ENCODE peak calls at places on chromosomes 3 and 15, in four cellular contexts. I, L, O and T are unnamed samples.
A peak's percentile ranks its signal among the peaks of the same experiment; 100 is the strongest.

GRCh38 chr3:107790612-107791011 is 267.9 kb downstream of the BBX start:
- DNase-seq in I (no peak), O (no peak), L (no peak), T (no peak)

GRCh38 chr3:69121513-69121912 is 882 bp downstream of the LMOD3 start:
- DNase-seq in L (no peak), O (no peak), I (no peak), T (no peak)

GRCh38 chr3:128323206-128324081 is 143.2 kb downstream of the DNAJB8 start:
- DNase-seq in I (no peak), L (no peak), O (no peak), T (no peak)

GRCh38 chr3:168459229-168459784 is 363.6 kb upstream of the GOLIM4 start:
- DNase-seq in L (peak; percentile 46), O (no peak), I (no peak), T (no peak)

GRCh38 chr3:110973263-110973895 is 98.2 kb upstream of the NECTIN3 start:
- DNase-seq in O (no peak), I (no peak), L (no peak), T (no peak)

GRCh38 chr3:171347017-171347979 is 112.9 kb downstream of the TNIK start:
- DNase-seq in I (peak; percentile 23), O (no peak), L (peak; percentile 53), T (no peak)

GRCh38 chr3:122890077-122890484 is 95.2 kb downstream of the SLC49A4 start:
- DNase-seq in O (no peak), L (peak; percentile 42), I (no peak), T (no peak)

GRCh38 chr3:13229291-13229949 is 156.2 kb upstream of the IQSEC1 start:
- DNase-seq in L (peak; percentile 7), I (peak; percentile 74), O (peak; percentile 37), T (peak; percentile 71)

GRCh38 chr3:45180051-45180450 is 33.9 kb upstream of the CDCP1 start:
- DNase-seq in L (peak; percentile 80), I (no peak), O (no peak), T (no peak)

GRCh38 chr15:67076147-67076843 is 10.9 kb downstream of the SMAD3 start:
- DNase-seq in I (peak; percentile 77), O (no peak), L (peak; percentile 93), T (no peak)

GRCh38 chr15:85624241-85624855 is 170.4 kb downstream of the KLHL25 start:
- DNase-seq in L (no peak), O (no peak), I (no peak), T (no peak)

GRCh38 chr3:186466391-186466974 is 77.7 kb downstream of the CRYGS start:
- DNase-seq in O (no peak), L (no peak), I (no peak), T (no peak)

GRCh38 chr3:33074217-33075067 is 22.5 kb downstream of the GLB1 start:
- DNase-seq in O (peak; percentile 58), L (peak; percentile 72), I (peak; percentile 93), T (peak; percentile 79)

GRCh38 chr3:18153571-18154173 is 271.5 kb downstream of the SATB1 start:
- DNase-seq in O (no peak), L (peak; percentile 69), I (no peak), T (no peak)

GRCh38 chr15:78035861-78036476 is 41.5 kb downstream of the TBC1D2B start:
- DNase-seq in L (no peak), O (peak; percentile 85), I (peak; percentile 34), T (no peak)

GRCh38 chr15:44537728-44538240 is 837 bp downstream of the EIF3J start:
- DNase-seq in L (peak; percentile 43), I (peak; percentile 50), O (peak; percentile 49), T (peak; percentile 33)

GRCh38 chr3:106913111-106913698 is 464.0 kb upstream of the CCDC54 start:
- DNase-seq in I (no peak), L (peak; percentile 12), O (no peak), T (no peak)

GRCh38 chr15:44593042-44593736 is 56.2 kb downstream of the EIF3J start:
- DNase-seq in I (no peak), L (no peak), O (no peak), T (peak; percentile 15)

GRCh38 chr3:41224120-41224806 is 25.0 kb downstream of the CTNNB1 start:
- DNase-seq in L (peak; percentile 88), O (no peak), I (no peak), T (no peak)

GRCh38 chr3:51678186-51678585 is 7.1 kb downstream of the TEX264 start:
- DNase-seq in O (no peak), L (no peak), I (no peak), T (no peak)

GRCh38 chr3:193375614-193376013 is 2.9 kb downstream of the ATP13A5 start:
- DNase-seq in O (no peak), I (no peak), L (no peak), T (no peak)

GRCh38 chr3:47370887-47371697 is 9.7 kb upstream of the PTPN23 start:
- DNase-seq in L (no peak), I (peak; percentile 85), O (no peak), T (peak; percentile 81)
- TF ChIP-seq SMC3 in L (peak; percentile 22), I (peak; percentile 72), O (peak; percentile 4), T (no peak)

GRCh38 chr15:51503003-51503402 is 119.6 kb downstream of the DMXL2 start:
- DNase-seq in L (no peak), I (no peak), O (no peak), T (no peak)

GRCh38 chr15:51494411-51495314 is 127.9 kb downstream of the DMXL2 start:
- DNase-seq in I (no peak), O (no peak), L (peak; percentile 86), T (no peak)

GRCh38 chr15:51497806-51498205 is 124.8 kb downstream of the DMXL2 start:
- DNase-seq in O (no peak), L (no peak), I (no peak), T (no peak)

GRCh38 chr15:51493892-51494291 is 128.7 kb downstream of the DMXL2 start:
- DNase-seq in L (peak; percentile 73), I (no peak), O (peak; percentile 81), T (no peak)

DNA sequence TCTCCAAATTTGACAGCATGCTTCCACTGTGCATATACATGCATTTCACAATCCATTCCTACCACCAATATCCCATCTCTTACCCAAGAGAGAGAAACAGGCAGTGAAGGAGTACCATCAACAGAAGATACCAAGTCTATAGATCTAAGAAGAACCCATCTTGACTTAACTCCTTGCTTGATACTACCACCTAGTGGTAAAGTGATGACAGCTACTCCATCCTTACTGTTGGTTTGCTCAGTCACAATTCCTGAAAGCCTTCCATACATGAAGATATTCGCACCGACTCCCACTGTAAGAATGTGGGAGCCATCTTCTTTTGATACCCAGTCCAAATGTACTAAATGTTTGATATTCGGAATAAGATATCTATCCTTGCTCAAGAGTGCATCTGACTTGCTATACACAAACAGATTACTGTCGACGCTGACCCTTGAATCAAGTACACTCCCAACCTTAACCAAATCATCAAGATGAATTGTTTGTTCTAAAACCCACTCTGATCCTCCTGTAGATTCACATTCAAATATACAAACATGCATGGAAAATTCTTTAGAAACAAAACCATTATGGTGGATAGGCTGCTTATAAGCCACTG is 123.1 kb downstream of the DMXL2 start:
- DNase-seq in O (peak; percentile 43), L (peak; percentile 63), I (peak; percentile 40), T (peak; percentile 20)
- TF ChIP-seq SMC3 in O (peak; percentile 57), L (peak; percentile 49), I (no peak), T (no peak)

GRCh38 chr3:190826018-190826417 is 36.5 kb downstream of the GMNC start:
- DNase-seq in O (no peak), I (no peak), L (no peak), T (no peak)
- TF ChIP-seq SMC3 in O (no peak), I (no peak), L (no peak), T (no peak)

DNA sequence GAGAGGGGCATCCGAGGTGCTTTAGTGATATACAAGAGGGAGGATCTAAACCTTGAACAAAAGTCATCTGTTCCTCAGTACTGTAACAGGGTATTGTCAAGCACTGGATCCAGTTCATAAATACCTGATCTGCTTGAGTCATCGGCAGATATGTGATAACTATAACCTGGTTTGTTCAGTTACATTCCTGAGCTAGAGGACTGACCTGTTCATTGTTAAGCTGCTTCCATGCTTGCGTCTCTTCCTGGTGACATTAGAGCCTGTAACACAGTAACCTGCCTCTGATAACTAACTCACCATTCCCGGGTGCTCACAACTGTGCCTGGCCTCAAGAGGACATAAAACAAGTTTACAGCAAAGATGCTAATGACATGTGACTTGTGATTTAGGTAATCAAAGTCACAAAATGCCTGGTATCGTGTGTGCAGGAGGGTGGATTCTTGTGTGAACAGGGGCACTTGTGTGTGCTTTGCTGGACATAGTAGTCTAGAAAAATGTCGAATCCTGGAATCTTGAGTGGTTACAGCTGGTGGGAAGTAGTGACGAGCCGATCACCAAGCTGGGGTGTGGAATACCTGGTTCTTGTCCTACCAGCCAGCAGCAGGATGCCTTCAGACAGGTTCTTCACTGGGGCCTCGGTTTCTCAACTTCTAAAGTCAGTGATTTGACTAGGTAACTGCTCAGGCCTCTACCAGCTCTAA is 30.9 kb upstream of the POLR2M start:
- DNase-seq in I (no peak), L (no peak), O (peak; percentile 21), T (no peak)
- TF ChIP-seq SMC3 in I (no peak), L (no peak), O (no peak), T (no peak)

DNA sequence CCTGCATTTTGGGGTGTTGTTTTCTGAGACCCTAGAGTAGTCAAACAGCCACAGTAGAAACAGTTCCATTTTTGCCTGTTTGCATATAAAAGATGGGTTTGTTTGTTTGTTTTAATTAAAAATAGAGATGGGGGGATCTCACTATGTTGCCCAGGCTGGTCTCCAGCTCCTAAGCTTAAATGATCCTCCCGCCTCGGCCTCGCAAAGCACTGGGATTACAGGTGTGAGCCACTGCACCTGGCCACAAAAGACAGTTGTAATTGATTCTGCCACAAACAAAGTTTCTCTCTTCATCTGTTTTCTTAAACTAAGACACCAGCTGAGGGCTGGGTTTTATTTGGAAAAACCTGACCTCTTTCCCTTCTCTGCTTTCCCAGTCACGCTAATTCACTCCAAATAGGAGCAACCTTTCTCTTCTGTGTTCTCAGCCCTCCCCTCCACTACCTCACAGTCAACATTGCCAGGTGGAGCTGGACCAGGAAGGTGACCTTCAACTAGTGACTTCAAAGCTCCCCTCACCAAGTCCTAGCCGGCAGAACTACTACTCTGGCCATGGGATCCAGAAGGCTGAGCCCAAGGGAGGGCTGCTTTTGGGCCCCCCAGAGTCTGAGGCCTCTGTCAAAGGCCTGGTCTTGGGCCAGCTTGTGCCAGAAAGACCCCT is 1.5 kb upstream of the IDH2 start:
- DNase-seq in L (no peak), I (no peak), O (peak; percentile 60), T (no peak)
- TF ChIP-seq SMC3 in L (no peak), I (no peak), O (no peak), T (no peak)